ENCODE peak calls at places on chromosomes 6 and 20, in five cellular contexts. J, P, A, U and W are unnamed samples.

GRCh38 chr6:100617633-100618348 is 153.1 kb upstream of the SIM1 start:
- DNase-seq in J (no peak), P (peak), A (no peak), U (peak), W (peak)

GRCh38 chr6:127514396-127515227 is 4.5 kb downstream of the MTCL3 start:
- DNase-seq in J (peak), P (no peak), A (peak), U (no peak), W (peak)

GRCh38 chr20:50194831-50195523 is 4.3 kb downstream of the CEBPB start:
- DNase-seq in J (no peak), P (no peak), A (peak), U (peak), W (no peak)

GRCh38 chr6:16414205-16414604 is 175.8 kb downstream of the GMPR start:
- DNase-seq in J (peak), P (no peak), A (peak), U (no peak), W (no peak)

GRCh38 chr20:3932277-3933073 is 43.3 kb downstream of the PANK2 start:
- DNase-seq in J (no peak), P (no peak), A (peak), U (peak), W (no peak)

GRCh38 chr6:98944168-98944567 is 3.6 kb downstream of the FBXL4 start:
- DNase-seq in J (no peak), P (no peak), A (no peak), U (no peak), W (no peak)

GRCh38 chr6:78629154-78629721 is 238.1 kb upstream of the IRAK1BP1 start:
- DNase-seq in J (peak), P (no peak), A (peak), U (no peak), W (no peak)

GRCh38 chr6:33193619-33194018 is 1.4 kb upstream of the COL11A2 start:
- DNase-seq in J (no peak), P (no peak), A (no peak), U (no peak), W (no peak)

GRCh38 chr20:63023071-63023835 is 16.5 kb upstream of the BHLHE23 start:
- DNase-seq in J (no peak), P (no peak), A (no peak), U (no peak), W (no peak)

GRCh38 chr20:62936996-62937352 is 973 bp upstream of the GID8 start:
- DNase-seq in J (peak), P (no peak), A (peak), U (no peak), W (peak)

GRCh38 chr20:43389231-43389630 is 68.5 kb upstream of the SRSF6 start:
- DNase-seq in J (no peak), P (no peak), A (no peak), U (no peak), W (no peak)

GRCh38 chr6:75491302-75491701 is 2.3 kb downstream of the FILIP1 start:
- DNase-seq in J (no peak), P (no peak), A (no peak), U (no peak), W (no peak)

GRCh38 chr20:23231561-23232218 is 118.9 kb upstream of the NXT1 start:
- DNase-seq in J (peak), P (no peak), A (peak), U (peak), W (peak)

GRCh38 chr6:56955171-56956155 is 556 bp downstream of the BEND6 start:
- DNase-seq in J (peak), P (peak), A (peak), U (peak), W (peak)

GRCh38 chr6:72689107-72689954 is 67.5 kb downstream of the KCNQ5 start:
- DNase-seq in J (no peak), P (no peak), A (peak), U (no peak), W (no peak)

GRCh38 chr6:57315851-57316250 is 1.6 kb upstream of the PRIM2 start:
- DNase-seq in J (no peak), P (no peak), A (no peak), U (no peak), W (no peak)

GRCh38 chr6:112443666-112444065 is 96.5 kb downstream of the RFPL4B start:
- DNase-seq in J (peak), P (no peak), A (peak), U (peak), W (peak)

GRCh38 chr6:14598017-14598864 is 480.7 kb downstream of the CD83 start:
- DNase-seq in J (no peak), P (no peak), A (no peak), U (no peak), W (no peak)

GRCh38 chr20:7124120-7124519 is 356.6 kb downstream of the BMP2 start:
- DNase-seq in J (no peak), P (no peak), A (no peak), U (no peak), W (no peak)

GRCh38 chr6:116398366-116399005 is 27.7 kb downstream of the DSE start:
- DNase-seq in J (peak), P (no peak), A (no peak), U (peak), W (peak)

GRCh38 chr6:113672691-113673149 is 184.4 kb upstream of the MARCKS start:
- DNase-seq in J (peak), P (no peak), A (peak), U (no peak), W (peak)

GRCh38 chr6:37381579-37381978 is 27.8 kb downstream of the RNF8 start:
- DNase-seq in J (peak), P (peak), A (no peak), U (peak), W (peak)

GRCh38 chr6:163709255-163709654 is 294.7 kb downstream of the QKI start:
- DNase-seq in J (no peak), P (no peak), A (no peak), U (no peak), W (no peak)

DNA sequence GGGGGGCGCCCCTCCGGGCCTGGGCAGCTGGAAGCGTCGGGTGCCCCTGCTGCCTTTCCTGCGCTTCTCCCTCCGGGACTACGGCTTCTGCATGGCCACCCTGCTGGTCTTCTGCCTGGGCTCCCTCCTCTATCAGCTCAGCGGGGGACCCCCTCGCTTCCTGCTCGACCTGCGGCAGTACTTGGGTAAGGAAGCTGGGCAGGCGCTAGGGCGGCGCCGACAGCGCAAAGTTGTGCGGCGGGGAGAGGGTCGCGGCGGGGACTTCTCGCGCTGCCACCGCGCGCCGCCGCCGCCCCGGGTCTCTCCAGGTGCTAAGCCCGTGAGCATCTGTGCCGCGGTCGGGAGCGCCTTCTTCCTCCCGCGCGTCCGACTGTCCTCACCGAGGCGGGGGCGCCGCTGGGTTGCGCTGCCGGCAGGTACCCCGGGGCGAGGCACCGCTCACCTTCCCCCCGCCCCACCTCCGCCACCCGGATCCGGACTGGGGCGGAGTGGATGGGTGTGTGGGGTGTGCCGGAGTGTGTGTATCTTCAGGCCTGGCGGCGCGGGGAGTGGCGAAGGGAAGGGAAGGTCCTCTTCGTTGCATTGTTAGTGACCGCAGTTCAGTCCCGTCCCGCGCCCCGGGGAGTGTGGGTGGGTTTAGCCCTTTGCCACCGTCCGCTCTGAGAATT is 797 bp downstream of the UST start:
- DNase-seq in J (peak), P (no peak), A (no peak), U (peak), W (no peak)
- TF ChIP-seq CTCF in J (no peak), P (no peak), A (no peak), U (no peak), W (peak)

GRCh38 chr6:88513920-88514319 is 347.8 kb upstream of the CNR1 start:
- DNase-seq in J (no peak), P (no peak), A (no peak), U (peak), W (no peak)
- TF ChIP-seq CTCF in J (no peak), P (no peak), A (no peak), U (no peak), W (no peak)

GRCh38 chr20:57756213-57756612 is 46.4 kb upstream of the PMEPA1 start:
- DNase-seq in J (no peak), P (no peak), A (no peak), U (no peak), W (no peak)

GRCh38 chr20:57754190-57754589 is 44.4 kb upstream of the PMEPA1 start:
- DNase-seq in J (no peak), P (no peak), A (no peak), U (no peak), W (no peak)

GRCh38 chr20:57751411-57751810 is 41.6 kb upstream of the PMEPA1 start:
- DNase-seq in J (no peak), P (no peak), A (no peak), U (no peak), W (no peak)

GRCh38 chr20:57755609-57756008 is 45.8 kb upstream of the PMEPA1 start:
- DNase-seq in J (no peak), P (no peak), A (no peak), U (no peak), W (no peak)

DNA sequence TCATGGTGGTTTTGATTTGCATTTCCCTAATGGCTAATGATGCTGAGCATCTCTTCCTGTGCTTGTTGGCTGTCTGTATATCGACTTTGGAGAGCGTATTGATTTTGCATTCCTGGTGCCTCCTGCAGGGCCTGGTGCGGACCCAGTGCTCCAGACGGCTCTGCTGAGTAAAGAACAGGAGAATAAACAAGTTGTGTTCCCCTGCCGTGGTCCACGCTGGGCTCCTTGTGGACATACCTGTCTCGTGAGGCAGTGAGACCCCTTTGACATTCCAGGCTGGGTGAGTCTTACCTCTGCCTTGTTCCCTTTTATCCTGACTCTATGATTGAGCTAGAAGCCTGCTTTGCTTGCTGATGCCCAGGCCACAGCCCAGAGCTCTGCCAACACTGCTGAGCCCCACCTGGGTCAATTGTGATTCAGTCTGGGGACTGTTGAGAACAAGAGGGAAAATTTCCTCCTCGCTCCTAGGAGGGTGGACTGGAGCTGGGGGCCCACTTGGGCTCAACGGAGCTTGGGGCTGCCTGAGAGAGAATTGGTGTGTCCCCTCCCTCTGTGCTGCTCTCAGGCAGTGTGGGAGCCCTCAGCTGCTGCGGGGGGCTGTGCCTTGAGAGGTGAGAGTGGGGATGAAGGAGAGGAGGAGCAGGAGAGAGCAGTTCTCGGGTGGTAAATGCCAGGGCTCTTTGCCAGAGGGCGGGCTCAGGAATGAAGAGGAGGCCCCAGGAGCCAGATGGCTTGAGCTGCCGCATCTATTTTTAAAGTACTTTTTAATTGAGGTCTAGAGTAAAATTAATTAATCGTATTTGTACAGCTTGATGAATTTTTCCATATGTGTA is 43.7 kb upstream of the PMEPA1 start:
- DNase-seq in J (no peak), P (no peak), A (no peak), U (no peak), W (no peak)
- TF ChIP-seq CTCF in J (no peak), P (no peak), A (no peak), U (no peak), W (no peak)

GRCh38 chr6:38933426-38933825 is 115.2 kb upstream of the GLP1R start:
- DNase-seq in J (no peak), P (no peak), A (no peak), U (peak), W (peak)
- TF ChIP-seq CTCF in J (peak), P (no peak), A (peak), U (peak), W (peak)

DNA sequence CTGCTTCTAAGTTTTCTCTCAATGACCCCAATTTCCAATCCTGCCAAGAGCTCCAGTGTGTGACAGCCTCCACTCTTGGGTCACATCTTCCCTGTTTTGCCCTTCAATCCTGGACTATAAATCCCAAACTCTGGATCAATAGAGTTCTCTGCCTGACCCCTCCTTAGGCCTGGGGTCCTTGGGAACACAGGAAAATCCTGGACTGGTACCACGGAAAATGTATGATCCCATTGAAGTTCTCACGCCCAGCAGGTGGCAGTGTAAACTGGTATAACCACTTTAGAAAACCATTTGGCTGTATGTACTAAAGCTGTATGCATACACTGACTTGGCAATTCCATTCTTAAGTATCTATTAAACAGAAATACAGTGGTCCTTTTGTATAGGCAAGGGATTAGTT is 98.0 kb downstream of the SNAP25 start:
- DNase-seq in J (no peak), P (no peak), A (no peak), U (peak), W (no peak)
- TF ChIP-seq CTCF in J (no peak), P (no peak), A (peak), U (peak), W (peak)

GRCh38 chr6:43911354-43911624 is 141.3 kb downstream of the VEGFA start:
- DNase-seq in J (no peak), P (no peak), A (no peak), U (no peak), W (no peak)

GRCh38 chr6:43910638-43911353 is 140.8 kb downstream of the VEGFA start:
- DNase-seq in J (no peak), P (no peak), A (peak), U (peak), W (peak)

GRCh38 chr6:43910149-43910637 is 140.2 kb downstream of the VEGFA start:
- DNase-seq in J (no peak), P (no peak), A (no peak), U (no peak), W (no peak)

GRCh38 chr6:43912598-43913387 is 142.8 kb downstream of the VEGFA start:
- DNase-seq in J (no peak), P (no peak), A (no peak), U (no peak), W (no peak)

DNA sequence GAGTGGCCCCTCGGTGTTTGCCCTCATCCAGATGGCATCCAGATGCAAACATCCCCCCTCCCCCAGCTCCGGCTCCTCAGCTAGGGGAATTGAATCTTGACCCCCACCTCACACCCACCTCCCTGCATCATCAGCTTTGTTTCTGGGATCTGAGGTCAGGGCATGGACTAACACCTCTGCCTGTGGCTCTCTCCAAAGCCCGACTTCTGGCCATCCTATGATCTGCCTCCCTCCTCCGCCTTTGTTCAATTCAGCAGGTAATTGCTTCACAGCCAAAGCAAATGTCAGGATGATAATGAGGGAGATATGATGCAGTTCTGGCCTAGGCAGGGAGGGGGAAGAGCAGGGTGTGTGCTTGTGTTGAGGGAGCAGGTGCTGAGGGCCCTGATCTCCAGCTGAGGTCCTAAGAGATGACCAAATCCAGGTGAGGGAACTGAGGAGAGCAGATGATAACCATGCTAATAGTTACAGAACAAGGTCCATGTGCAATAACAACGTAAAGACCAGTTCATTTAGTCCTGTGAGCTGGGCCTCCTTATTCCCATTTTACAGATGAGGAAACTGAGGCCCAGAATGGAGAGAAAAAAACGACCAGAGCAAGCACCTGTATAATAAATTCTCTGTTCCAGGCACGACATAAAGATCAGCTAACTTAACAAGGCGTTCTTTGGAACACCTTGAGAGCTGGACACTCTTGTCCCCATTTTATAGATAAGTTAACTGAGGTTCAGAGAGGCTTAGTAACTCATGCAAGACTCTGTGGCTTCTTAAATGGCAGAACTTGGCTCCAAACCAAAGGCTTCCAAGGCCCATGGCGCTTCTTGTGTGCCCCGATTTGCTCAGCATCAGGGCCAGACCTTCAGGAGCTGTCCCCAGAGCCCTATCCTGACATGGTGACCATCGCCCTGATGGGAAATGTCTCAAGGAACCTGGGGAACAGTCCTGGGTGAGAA is 141.9 kb downstream of the VEGFA start:
- DNase-seq in J (no peak), P (no peak), A (peak), U (no peak), W (no peak)
- TF ChIP-seq CTCF in J (no peak), P (no peak), A (no peak), U (no peak), W (no peak)

GRCh38 chr6:159720708-159721107 is 6.6 kb upstream of the WTAP start:
- DNase-seq in J (no peak), P (no peak), A (no peak), U (peak), W (no peak)
- TF ChIP-seq CTCF in J (peak), P (no peak), A (peak), U (peak), W (peak)

DNA sequence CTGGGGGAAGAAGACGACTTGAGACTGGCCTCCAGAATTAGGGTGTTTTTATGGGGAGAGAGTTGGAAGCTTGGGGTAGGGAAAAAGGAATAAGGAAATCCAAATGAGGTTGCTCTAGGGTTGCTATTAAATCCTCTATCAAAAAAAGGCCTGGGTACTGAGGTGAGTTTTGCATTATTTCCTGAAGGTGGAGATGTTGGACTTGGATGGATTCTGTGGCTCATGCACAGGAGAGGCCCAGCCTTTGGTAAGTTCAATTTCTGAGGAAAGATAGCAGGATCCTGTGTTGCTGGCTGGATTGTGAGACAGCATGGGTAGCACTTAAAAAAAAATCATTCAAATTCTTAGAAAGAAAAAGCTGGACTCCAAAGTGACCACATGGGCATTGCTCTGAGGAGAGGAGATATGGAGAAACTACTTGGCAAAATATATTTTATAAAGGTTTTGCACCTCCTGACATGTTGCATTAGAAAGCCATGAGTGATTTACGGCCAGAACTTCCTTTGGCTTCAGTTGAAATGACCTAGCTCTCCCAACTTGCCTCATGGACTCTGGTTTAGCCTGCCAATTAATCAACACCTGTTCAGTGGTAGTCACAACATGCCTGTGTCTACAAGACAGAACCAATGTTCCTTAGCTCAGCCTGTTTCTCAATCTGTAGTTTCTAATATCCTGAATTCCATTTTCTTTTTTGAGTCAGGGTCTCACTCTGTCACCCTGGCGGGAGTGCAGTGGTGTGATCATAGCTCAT is 152.1 kb upstream of the RALGAPA2 start:
- DNase-seq in J (no peak), P (no peak), A (no peak), U (peak), W (peak)
- TF ChIP-seq CTCF in J (no peak), P (no peak), A (no peak), U (peak), W (peak)

DNA sequence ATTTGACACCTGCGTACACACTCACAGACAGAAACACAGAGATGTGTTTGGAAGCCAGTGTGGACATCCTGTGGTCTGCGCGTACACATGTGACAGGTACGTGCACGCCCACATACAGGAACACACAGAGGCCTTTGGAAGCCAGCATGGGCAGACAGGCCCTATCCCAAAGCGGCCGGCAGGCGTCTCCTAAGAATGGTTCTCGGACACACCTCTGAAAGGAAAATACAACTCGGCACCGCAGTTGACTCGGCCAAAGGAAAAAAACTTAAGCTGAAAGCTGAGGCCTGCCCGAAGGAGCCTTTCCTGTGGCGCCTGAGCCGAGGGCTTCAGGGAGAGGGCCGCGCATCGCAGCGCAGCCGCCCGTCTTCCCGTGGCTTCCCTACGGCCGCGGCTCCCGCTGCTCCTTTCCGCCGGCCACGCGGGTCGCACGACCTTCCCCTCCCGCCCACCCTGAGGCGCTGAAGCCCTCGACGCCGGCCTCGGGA is 1.4 kb upstream of the CEP43 start:
- DNase-seq in J (peak), P (peak), A (peak), U (peak), W (peak)
- TF ChIP-seq CTCF in J (peak), P (no peak), A (peak), U (peak), W (peak)